ENCODE peak calls at places on chromosome 5, in four cellular contexts. F, K, O and D are unnamed samples.
A peak's percentile ranks its signal among the peaks of the same experiment; 100 is the strongest.

GRCh38 chr5:132812949-132813598 is at the start of gene SOWAHA:
- DNase-seq in K (no peak), O (no peak), F (no peak), D (no peak)

GRCh38 chr5:168941901-168942300 is 359.0 kb downstream of the SLIT3 start:
- DNase-seq in F (no peak), K (no peak), O (no peak), D (no peak)

GRCh38 chr5:50325237-50325832 is 115.8 kb downstream of the EMB start:
- DNase-seq in K (no peak), F (peak; percentile 48), O (no peak), D (peak; percentile 17)

GRCh38 chr5:75671506-75671905 is 45.7 kb downstream of the POC5 start:
- DNase-seq in F (no peak), K (no peak), O (no peak), D (no peak)

GRCh38 chr5:8845316-8845715 is 700.6 kb downstream of the SEMA5A start:
- DNase-seq in K (no peak), F (peak; percentile 87), O (no peak), D (no peak)

GRCh38 chr5:88786217-88786560 is 96.8 kb downstream of the MEF2C start:
- DNase-seq in K (no peak), F (peak; percentile 51), O (no peak), D (no peak)

GRCh38 chr5:173327948-173328895 is at the start of gene STC2:
- DNase-seq in F (peak; percentile 98), O (peak; percentile 85), K (no peak), D (no peak)

GRCh38 chr5:154308457-154309360 is 118.2 kb downstream of the GALNT10 start:
- DNase-seq in K (no peak), O (no peak), F (peak; percentile 81), D (no peak)

GRCh38 chr5:56195016-56195415 is 38.1 kb downstream of the ANKRD55 start:
- DNase-seq in K (no peak), F (no peak), O (no peak), D (no peak)

GRCh38 chr5:168424506-168425298 is 61.6 kb upstream of the RARS1 start:
- DNase-seq in K (no peak), F (no peak), O (no peak), D (no peak)

GRCh38 chr5:58459276-58459859 is 518 bp downstream of the PLK2 start:
- DNase-seq in O (no peak), K (peak; percentile 19), F (no peak), D (peak; percentile 21)

GRCh38 chr5:134571703-134572405 is 46.4 kb downstream of the JADE2 start:
- DNase-seq in K (no peak), F (no peak), O (no peak), D (no peak)

GRCh38 chr5:76468625-76469410 is 65.7 kb downstream of the IQGAP2 start:
- DNase-seq in F (no peak), O (no peak), K (no peak), D (no peak)

GRCh38 chr5:173281910-173282309 is 46.3 kb downstream of the STC2 start:
- DNase-seq in K (no peak), F (peak; percentile 46), O (no peak), D (no peak)

GRCh38 chr5:164148292-164148691 is 642.9 kb downstream of the MAT2B start:
- DNase-seq in O (no peak), F (no peak), K (no peak), D (no peak)

GRCh38 chr5:116536279-116537161 is 38.1 kb downstream of the SEMA6A start:
- DNase-seq in K (no peak), O (no peak), F (no peak), D (no peak)

GRCh38 chr5:149510136-149510535 is 41.1 kb downstream of the CSNK1A1 start:
- DNase-seq in O (no peak), K (no peak), F (no peak), D (no peak)
- H3K4me3 ChIP-seq in O (no peak overlapping the region), K (no peak overlapping the region), F (no peak overlapping the region), D (no peak overlapping the region)

GRCh38 chr5:124716169-124716568 is 30.3 kb downstream of the ZNF608 start:
- DNase-seq in O (no peak), F (no peak), K (no peak), D (no peak)

GRCh38 chr5:124713595-124713994 is 32.8 kb downstream of the ZNF608 start:
- DNase-seq in K (no peak), O (no peak), F (no peak), D (no peak)

GRCh38 chr5:124714910-124715309 is 31.5 kb downstream of the ZNF608 start:
- DNase-seq in K (no peak), O (no peak), F (no peak), D (no peak)

GRCh38 chr5:124707516-124707915 is 38.9 kb downstream of the ZNF608 start:
- DNase-seq in K (no peak), O (no peak), F (no peak), D (no peak)

GRCh38 chr5:124712724-124713305 is 33.6 kb downstream of the ZNF608 start:
- DNase-seq in O (no peak), K (no peak), F (no peak), D (no peak)
- H3K4me1 ChIP-seq in O (peaks cover 7% of the 10 kb centered on the region), K (no peaks in the 10 kb centered on the region), F (no peaks in the 10 kb centered on the region), D (no peaks in the 10 kb centered on the region)

DNA sequence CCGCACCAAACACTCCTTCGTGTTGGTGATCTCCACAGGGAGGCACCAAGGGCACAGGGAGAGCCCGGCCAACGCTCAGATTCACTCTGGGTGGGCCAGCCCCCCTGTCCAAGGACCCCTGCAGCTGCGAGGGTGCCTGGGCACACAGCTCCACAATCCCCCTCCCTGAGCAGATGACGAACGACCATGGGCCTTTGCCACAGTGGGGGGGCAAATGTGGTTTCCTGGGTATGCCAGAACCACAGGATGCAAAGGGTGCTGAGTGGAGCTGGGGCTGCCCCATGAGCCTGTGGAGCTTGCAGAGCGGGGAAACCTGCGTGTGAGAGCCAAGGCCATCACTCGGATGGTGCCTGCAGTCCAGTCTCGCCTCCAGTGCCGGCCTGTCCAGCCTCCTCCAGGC is 31.0 kb downstream of the LPCAT1 start:
- DNase-seq in K (no peak), O (no peak), F (no peak), D (no peak)
- H3K4me3 ChIP-seq in K (no peak overlapping the region), O (no peak overlapping the region), F (no peak overlapping the region), D (no peak overlapping the region)

GRCh38 chr5:147403659-147404640 is 105.9 kb downstream of the DPYSL3 start:
- DNase-seq in K (no peak), O (peak; percentile 73), F (peak; percentile 58), D (no peak)
- H3K4me1 ChIP-seq in K (no peaks in the 10 kb centered on the region), O (peaks cover 18% of the 10 kb centered on the region), F (peaks cover 17% of the 10 kb centered on the region), D (no peaks in the 10 kb centered on the region)

GRCh38 chr5:44387911-44388310 is 1.3 kb downstream of the FGF10 start:
- DNase-seq in F (no peak), K (no peak), O (peak; percentile 31), D (no peak)
- H3K4me3 ChIP-seq in F (no peak overlapping the region), K (peak overlapping the region; percentile 43), O (peak overlapping the region; percentile 25), D (no peak overlapping the region)